ENCODE peak calls at places on chromosomes 11 and 22, in nine cellular contexts. One of them, this sample, is unnamed.
A peak's percentile ranks its signal among the peaks of the same experiment; 100 is the strongest.

GRCh38 chr11:106231591-106231990 is 154.1 kb downstream of the AASDHPPT start:
- DNase-seq in cardiac fibroblast: peak; percentile 67
- DNase-seq in astrocyte of the cerebellum: no peak
- DNase-seq in GM23338: no peak
- DNase-seq in body of pancreas: peak; percentile 20
- DNase-seq in epithelial cell of esophagus: no peak
- DNase-seq in HepG2: no peak
- DNase-seq in endodermal cell: peak; percentile 45
- DNase-seq in fibroblast of lung: peak; percentile 20
- DNase-seq in this sample: no peak

GRCh38 chr11:7655253-7656217 is 17.8 kb downstream of the CYB5R2 start:
- DNase-seq in astrocyte of the cerebellum: no peak
- DNase-seq in endodermal cell: no peak
- DNase-seq in body of pancreas: no peak
- DNase-seq in fibroblast of lung: no peak
- DNase-seq in cardiac fibroblast: no peak
- DNase-seq in epithelial cell of esophagus: no peak
- DNase-seq in HepG2: peak; percentile 20
- DNase-seq in GM23338: no peak
- DNase-seq in this sample: no peak

GRCh38 chr22:35375031-35375430 is 5.9 kb upstream of the HMOX1 start:
- DNase-seq in epithelial cell of esophagus: no peak
- DNase-seq in GM23338: no peak
- DNase-seq in body of pancreas: no peak
- DNase-seq in astrocyte of the cerebellum: peak; percentile 62
- DNase-seq in HepG2: no peak
- DNase-seq in cardiac fibroblast: peak; percentile 50
- DNase-seq in endodermal cell: no peak
- DNase-seq in fibroblast of lung: peak; percentile 29
- DNase-seq in this sample: no peak

GRCh38 chr22:35781898-35782297 is 64.2 kb downstream of the APOL5 start:
- DNase-seq in cardiac fibroblast: no peak
- DNase-seq in endodermal cell: no peak
- DNase-seq in epithelial cell of esophagus: no peak
- DNase-seq in GM23338: no peak
- DNase-seq in astrocyte of the cerebellum: no peak
- DNase-seq in HepG2: no peak
- DNase-seq in body of pancreas: no peak
- DNase-seq in fibroblast of lung: no peak
- DNase-seq in this sample: no peak

GRCh38 chr11:44634401-44635281 is 69.2 kb downstream of the CD82 start:
- DNase-seq in astrocyte of the cerebellum: peak; percentile 19
- DNase-seq in fibroblast of lung: peak; percentile 86
- DNase-seq in HepG2: no peak
- DNase-seq in cardiac fibroblast: peak; percentile 76
- DNase-seq in GM23338: peak; percentile 84
- DNase-seq in epithelial cell of esophagus: peak; percentile 66
- DNase-seq in endodermal cell: peak; percentile 91
- DNase-seq in body of pancreas: peak; percentile 78
- DNase-seq in this sample: no peak

GRCh38 chr11:27255447-27255828 is 107.6 kb downstream of the CCDC34 start:
- DNase-seq in body of pancreas: no peak
- DNase-seq in astrocyte of the cerebellum: peak; percentile 92
- DNase-seq in cardiac fibroblast: peak; percentile 62
- DNase-seq in fibroblast of lung: peak; percentile 18
- DNase-seq in HepG2: no peak
- DNase-seq in endodermal cell: no peak
- DNase-seq in GM23338: no peak
- DNase-seq in epithelial cell of esophagus: no peak
- DNase-seq in this sample: no peak

GRCh38 chr22:35784633-35785032 is 67.0 kb downstream of the APOL5 start:
- DNase-seq in cardiac fibroblast: no peak
- DNase-seq in fibroblast of lung: no peak
- DNase-seq in GM23338: no peak
- DNase-seq in HepG2: no peak
- DNase-seq in astrocyte of the cerebellum: no peak
- DNase-seq in epithelial cell of esophagus: no peak
- DNase-seq in body of pancreas: no peak
- DNase-seq in endodermal cell: no peak
- DNase-seq in this sample: no peak

GRCh38 chr11:4607111-4607510 is 920 bp downstream of the TRIM68 start:
- DNase-seq in cardiac fibroblast: peak; percentile 13
- DNase-seq in fibroblast of lung: peak; percentile 18
- DNase-seq in astrocyte of the cerebellum: no peak
- DNase-seq in body of pancreas: no peak
- DNase-seq in endodermal cell: no peak
- DNase-seq in epithelial cell of esophagus: peak; percentile 23
- DNase-seq in HepG2: no peak
- DNase-seq in GM23338: no peak
- DNase-seq in this sample: peak; percentile 4

GRCh38 chr11:68040121-68040956 is 1.5 kb downstream of the TCIRG1 start:
- DNase-seq in epithelial cell of esophagus: peak; percentile 53
- DNase-seq in astrocyte of the cerebellum: no peak
- DNase-seq in body of pancreas: peak; percentile 82
- DNase-seq in endodermal cell: peak; percentile 90
- DNase-seq in HepG2: peak; percentile 79
- DNase-seq in fibroblast of lung: peak; percentile 69
- DNase-seq in GM23338: peak; percentile 75
- DNase-seq in cardiac fibroblast: peak; percentile 80
- DNase-seq in this sample: no peak

GRCh38 chr22:24133187-24133965 is 47.9 kb upstream of the SUSD2 start:
- DNase-seq in astrocyte of the cerebellum: no peak
- DNase-seq in cardiac fibroblast: peak; percentile 15
- DNase-seq in epithelial cell of esophagus: no peak
- DNase-seq in body of pancreas: no peak
- DNase-seq in endodermal cell: peak; percentile 69
- DNase-seq in fibroblast of lung: peak; percentile 41
- DNase-seq in GM23338: peak; percentile 51
- DNase-seq in HepG2: no peak
- DNase-seq in this sample: no peak

GRCh38 chr22:38177044-38177443 is 4.6 kb downstream of the PLA2G6 start:
- DNase-seq in body of pancreas: no peak
- DNase-seq in GM23338: no peak
- DNase-seq in endodermal cell: no peak
- DNase-seq in epithelial cell of esophagus: no peak
- DNase-seq in fibroblast of lung: no peak
- DNase-seq in astrocyte of the cerebellum: no peak
- DNase-seq in cardiac fibroblast: no peak
- DNase-seq in HepG2: no peak
- DNase-seq in this sample: no peak

GRCh38 chr11:12185914-12186313 is 75.5 kb downstream of the MICAL2 start:
- DNase-seq in epithelial cell of esophagus: no peak
- DNase-seq in fibroblast of lung: peak; percentile 71
- DNase-seq in body of pancreas: no peak
- DNase-seq in HepG2: no peak
- DNase-seq in astrocyte of the cerebellum: no peak
- DNase-seq in endodermal cell: no peak
- DNase-seq in cardiac fibroblast: no peak
- DNase-seq in GM23338: no peak
- DNase-seq in this sample: no peak

GRCh38 chr11:1656061-1656441 is 26.5 kb downstream of the KRTAP5-5 start:
- DNase-seq in HepG2: no peak
- DNase-seq in astrocyte of the cerebellum: no peak
- DNase-seq in GM23338: no peak
- DNase-seq in endodermal cell: peak; percentile 24
- DNase-seq in epithelial cell of esophagus: no peak
- DNase-seq in fibroblast of lung: no peak
- DNase-seq in body of pancreas: no peak
- DNase-seq in cardiac fibroblast: no peak
- DNase-seq in this sample: no peak

GRCh38 chr22:19679476-19680099 is 34.7 kb upstream of the SEPTIN5 start:
- DNase-seq in cardiac fibroblast: no peak
- DNase-seq in body of pancreas: peak; percentile 23
- DNase-seq in astrocyte of the cerebellum: no peak
- DNase-seq in GM23338: peak; percentile 78
- DNase-seq in endodermal cell: peak; percentile 93
- DNase-seq in HepG2: no peak
- DNase-seq in epithelial cell of esophagus: peak; percentile 24
- DNase-seq in fibroblast of lung: no peak
- DNase-seq in this sample: no peak
- TF ChIP-seq CTCF in cardiac fibroblast: peak; percentile 81
- TF ChIP-seq CTCF in body of pancreas: peak; percentile 50
- TF ChIP-seq CTCF in astrocyte of the cerebellum: peak; percentile 68
- TF ChIP-seq CTCF in GM23338: peak; percentile 95
- TF ChIP-seq CTCF in endodermal cell: peak; percentile 99
- TF ChIP-seq CTCF in HepG2: peak; percentile 82
- TF ChIP-seq CTCF in epithelial cell of esophagus: peak; percentile 79
- TF ChIP-seq CTCF in fibroblast of lung: peak; percentile 56
- TF ChIP-seq CTCF in this sample: peak; percentile 61

GRCh38 chr11:64884019-64884418 is 5.6 kb upstream of the EHD1 start:
- DNase-seq in fibroblast of lung: no peak
- DNase-seq in HepG2: no peak
- DNase-seq in GM23338: no peak
- DNase-seq in endodermal cell: no peak
- DNase-seq in cardiac fibroblast: no peak
- DNase-seq in body of pancreas: no peak
- DNase-seq in epithelial cell of esophagus: no peak
- DNase-seq in astrocyte of the cerebellum: no peak
- DNase-seq in this sample: no peak
- H3K4me3 ChIP-seq in fibroblast of lung: no peak overlapping the region
- H3K4me3 ChIP-seq in HepG2: no peak overlapping the region
- H3K4me3 ChIP-seq in GM23338: no peak overlapping the region
- H3K4me3 ChIP-seq in endodermal cell: no peak overlapping the region
- H3K4me3 ChIP-seq in cardiac fibroblast: no peak overlapping the region
- H3K4me3 ChIP-seq in body of pancreas: no peak overlapping the region
- H3K4me3 ChIP-seq in epithelial cell of esophagus: no peak overlapping the region
- H3K4me3 ChIP-seq in astrocyte of the cerebellum: no peak overlapping the region
- H3K4me3 ChIP-seq in this sample: no peak overlapping the region

DNA sequence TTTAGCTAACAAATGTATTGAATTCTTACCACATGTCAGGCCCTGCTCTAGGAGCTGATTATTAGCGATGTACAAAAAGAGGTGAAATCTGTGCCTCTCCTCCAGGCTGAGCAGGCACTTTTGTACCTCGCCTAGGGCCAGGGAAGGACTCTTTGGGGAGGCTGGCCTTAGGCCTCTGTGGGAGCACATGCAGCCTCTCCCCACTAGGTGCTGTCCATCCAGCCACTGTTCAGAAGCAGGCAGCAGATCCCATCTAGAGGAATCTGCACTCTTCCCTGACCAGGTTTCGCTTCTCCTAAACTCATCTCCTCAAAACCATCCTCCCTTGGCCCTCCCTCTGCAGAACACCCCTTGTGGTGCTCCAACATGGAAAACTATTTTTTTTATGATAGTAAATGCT is 51.9 kb upstream of the WT1 start:
- DNase-seq in GM23338: peak; percentile 57
- DNase-seq in body of pancreas: no peak
- DNase-seq in fibroblast of lung: no peak
- DNase-seq in endodermal cell: peak; percentile 72
- DNase-seq in HepG2: no peak
- DNase-seq in astrocyte of the cerebellum: no peak
- DNase-seq in epithelial cell of esophagus: peak; percentile 3
- DNase-seq in cardiac fibroblast: peak; percentile 11
- DNase-seq in this sample: no peak
- TF ChIP-seq CTCF in GM23338: peak; percentile 30
- TF ChIP-seq CTCF in body of pancreas: no peak
- TF ChIP-seq CTCF in fibroblast of lung: no peak
- TF ChIP-seq CTCF in endodermal cell: peak; percentile 70
- TF ChIP-seq CTCF in HepG2: no peak
- TF ChIP-seq CTCF in astrocyte of the cerebellum: peak; percentile 42
- TF ChIP-seq CTCF in epithelial cell of esophagus: no peak
- TF ChIP-seq CTCF in cardiac fibroblast: peak; percentile 47
- TF ChIP-seq CTCF in this sample: no peak

DNA sequence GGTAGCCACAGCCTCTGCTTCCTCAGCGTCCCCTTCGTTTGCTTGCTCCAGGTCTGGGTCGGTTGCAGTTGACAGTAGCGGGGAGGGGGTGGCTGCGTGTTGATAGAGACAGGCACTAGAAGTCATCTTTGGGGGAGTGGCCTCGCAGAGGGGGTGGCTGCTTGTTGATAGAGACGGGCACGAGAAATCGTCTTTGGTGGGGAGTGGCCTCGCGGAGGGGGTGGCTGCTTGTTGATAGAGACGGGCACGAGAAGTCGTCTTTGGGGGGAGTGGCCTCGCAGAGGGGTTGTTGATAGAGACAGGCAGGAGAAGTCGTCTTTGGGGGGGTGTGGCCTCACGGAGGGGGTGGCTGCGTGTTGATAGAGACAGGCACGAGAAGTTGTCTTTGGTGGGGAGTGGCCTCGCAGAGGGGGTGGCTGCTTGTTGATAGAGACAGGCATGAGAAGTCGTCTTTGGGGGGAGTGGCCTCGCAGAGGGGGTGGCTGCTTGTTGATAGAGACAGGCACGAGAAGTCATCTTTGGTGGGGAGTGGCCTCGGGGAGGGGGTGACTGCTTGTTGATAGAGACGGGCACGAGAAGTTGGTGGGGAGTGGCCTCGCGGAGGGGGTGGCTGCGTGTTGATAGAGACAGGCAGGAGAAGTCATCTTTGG is 328.3 kb downstream of the TBC1D22A start:
- DNase-seq in GM23338: peak; percentile 69
- DNase-seq in cardiac fibroblast: peak; percentile 28
- DNase-seq in HepG2: no peak
- DNase-seq in endodermal cell: peak; percentile 85
- DNase-seq in epithelial cell of esophagus: peak; percentile 26
- DNase-seq in fibroblast of lung: peak; percentile 47
- DNase-seq in body of pancreas: no peak
- DNase-seq in astrocyte of the cerebellum: no peak
- DNase-seq in this sample: no peak
- H3K4me3 ChIP-seq in GM23338: peak overlapping the region; percentile 62
- H3K4me3 ChIP-seq in cardiac fibroblast: peak overlapping the region; percentile 40
- H3K4me3 ChIP-seq in HepG2: no peak overlapping the region
- H3K4me3 ChIP-seq in endodermal cell: peak overlapping the region; percentile 79
- H3K4me3 ChIP-seq in epithelial cell of esophagus: peak overlapping the region; percentile 44
- H3K4me3 ChIP-seq in fibroblast of lung: peak overlapping the region; percentile 51
- H3K4me3 ChIP-seq in body of pancreas: no peak overlapping the region
- H3K4me3 ChIP-seq in astrocyte of the cerebellum: peak overlapping the region; percentile 38
- H3K4me3 ChIP-seq in this sample: no peak overlapping the region

GRCh38 chr22:29259253-29259899 is 8.4 kb downstream of the RHBDD3 start:
- DNase-seq in epithelial cell of esophagus: no peak
- DNase-seq in fibroblast of lung: no peak
- DNase-seq in GM23338: peak; percentile 68
- DNase-seq in body of pancreas: no peak
- DNase-seq in astrocyte of the cerebellum: no peak
- DNase-seq in HepG2: no peak
- DNase-seq in endodermal cell: peak; percentile 82
- DNase-seq in cardiac fibroblast: no peak
- DNase-seq in this sample: no peak
- TF ChIP-seq CTCF in epithelial cell of esophagus: peak; percentile 19
- TF ChIP-seq CTCF in fibroblast of lung: no peak
- TF ChIP-seq CTCF in GM23338: peak; percentile 49
- TF ChIP-seq CTCF in body of pancreas: no peak
- TF ChIP-seq CTCF in astrocyte of the cerebellum: peak; percentile 12
- TF ChIP-seq CTCF in HepG2: peak; percentile 12
- TF ChIP-seq CTCF in endodermal cell: peak; percentile 68
- TF ChIP-seq CTCF in cardiac fibroblast: no peak
- TF ChIP-seq CTCF in this sample: no peak

GRCh38 chr11:119380160-119380815 is 1.2 kb downstream of the USP2 start:
- DNase-seq in GM23338: no peak
- DNase-seq in epithelial cell of esophagus: peak; percentile 65
- DNase-seq in body of pancreas: no peak
- DNase-seq in astrocyte of the cerebellum: no peak
- DNase-seq in HepG2: peak; percentile 51
- DNase-seq in endodermal cell: no peak
- DNase-seq in fibroblast of lung: no peak
- DNase-seq in cardiac fibroblast: no peak
- DNase-seq in this sample: no peak
- H3K4me3 ChIP-seq in GM23338: peak overlapping the region; percentile 68
- H3K4me3 ChIP-seq in epithelial cell of esophagus: no peak overlapping the region
- H3K4me3 ChIP-seq in body of pancreas: no peak overlapping the region
- H3K4me3 ChIP-seq in astrocyte of the cerebellum: no peak overlapping the region
- H3K4me3 ChIP-seq in HepG2: peak overlapping the region; percentile 67
- H3K4me3 ChIP-seq in endodermal cell: peak overlapping the region; percentile 83
- H3K4me3 ChIP-seq in fibroblast of lung: no peak overlapping the region
- H3K4me3 ChIP-seq in cardiac fibroblast: no peak overlapping the region
- H3K4me3 ChIP-seq in this sample: no peak overlapping the region

GRCh38 chr22:43923631-43924548 is at the start of gene PNPLA3:
- DNase-seq in fibroblast of lung: peak; percentile 86
- DNase-seq in astrocyte of the cerebellum: peak; percentile 68
- DNase-seq in cardiac fibroblast: peak; percentile 80
- DNase-seq in epithelial cell of esophagus: peak; percentile 92
- DNase-seq in GM23338: peak; percentile 98
- DNase-seq in HepG2: peak; percentile 77
- DNase-seq in endodermal cell: peak; percentile 99
- DNase-seq in body of pancreas: peak; percentile 89
- DNase-seq in this sample: peak; percentile 39
- TF ChIP-seq CTCF in fibroblast of lung: no peak
- TF ChIP-seq CTCF in astrocyte of the cerebellum: peak; percentile 26
- TF ChIP-seq CTCF in cardiac fibroblast: peak; percentile 11
- TF ChIP-seq CTCF in epithelial cell of esophagus: no peak
- TF ChIP-seq CTCF in GM23338: peak; percentile 41
- TF ChIP-seq CTCF in HepG2: peak; percentile 58
- TF ChIP-seq CTCF in endodermal cell: peak; percentile 69
- TF ChIP-seq CTCF in body of pancreas: no peak
- TF ChIP-seq CTCF in this sample: no peak

This sample was measured in LNCaP clone FGC.